ENCODE peak calls at places on chromosomes 5 and 9, in four cellular contexts. R is ascending aorta, Z is AG04450, A is WERI-Rb-1. W is an unnamed sample.
A peak's percentile ranks its signal among the peaks of the same experiment; 100 is the strongest.

GRCh38 chr9:87327567-87328125 is 170.0 kb upstream of the DAPK1 start:
- DNase-seq in R (no peak), Z (no peak), A (no peak), W (no peak)

GRCh38 chr9:114286146-114286679 is 36.7 kb upstream of the ORM1 start:
- DNase-seq in R (peak; percentile 1), Z (no peak), A (peak; percentile 4), W (no peak)

GRCh38 chr5:90888511-90889324 is 330.1 kb downstream of the ADGRV1 start:
- DNase-seq in R (no peak), Z (no peak), A (no peak), W (no peak)

GRCh38 chr9:135818718-135819475 is 88.4 kb downstream of the CAMSAP1 start:
- DNase-seq in R (no peak), Z (no peak), A (no peak), W (no peak)

GRCh38 chr5:180052211-180052818 is 19.2 kb downstream of the RNF130 start:
- DNase-seq in R (no peak), Z (no peak), A (no peak), W (no peak)

GRCh38 chr9:13718539-13718938 is 439.0 kb upstream of the MPDZ start:
- DNase-seq in R (no peak), Z (no peak), A (no peak), W (no peak)

GRCh38 chr9:89005323-89005722 is 14.1 kb downstream of the S1PR3 start:
- DNase-seq in R (no peak), Z (no peak), A (no peak), W (no peak)

GRCh38 chr5:149221326-149221725 is 50.3 kb upstream of the AFAP1L1 start:
- DNase-seq in R (no peak), Z (peak; percentile 49), A (no peak), W (no peak)

GRCh38 chr9:98971915-98972223 is 28.2 kb downstream of the COL15A1 start:
- DNase-seq in R (no peak), Z (no peak), A (no peak), W (no peak)

GRCh38 chr9:6757988-6758417 is 230 bp downstream of the KDM4C start:
- DNase-seq in R (no peak), Z (no peak), A (no peak), W (no peak)

GRCh38 chr9:106956971-106957370 is 94.0 kb downstream of the ZNF462 start:
- DNase-seq in R (no peak), Z (no peak), A (no peak), W (peak; percentile 72)

GRCh38 chr9:116430849-116431248 is 256.3 kb upstream of the TRIM32 start:
- DNase-seq in R (no peak), Z (no peak), A (no peak), W (no peak)

GRCh38 chr5:52665544-52665943 is 122.2 kb upstream of the ITGA1 start:
- DNase-seq in R (no peak), Z (no peak), A (no peak), W (peak; percentile 33)

GRCh38 chr5:43000198-43000840 is 39.8 kb downstream of the ANXA2R start:
- DNase-seq in R (no peak), Z (no peak), A (no peak), W (no peak)

GRCh38 chr5:54616031-54616430 is 98.5 kb downstream of the SNX18 start:
- DNase-seq in R (no peak), Z (peak; percentile 87), A (no peak), W (peak; percentile 54)

GRCh38 chr9:99852617-99853016 is 30.9 kb downstream of the NR4A3 start:
- DNase-seq in R (no peak), Z (no peak), A (peak; percentile 29), W (no peak)

GRCh38 chr9:98248737-98249474 is 6.5 kb downstream of the TBC1D2 start:
- DNase-seq in R (peak; percentile 57), Z (peak; percentile 84), A (no peak), W (peak; percentile 96)

GRCh38 chr9:127860260-127860659 is 5.8 kb upstream of the ENG start:
- DNase-seq in R (no peak), Z (no peak), A (no peak), W (no peak)

GRCh38 chr9:132410642-132411041 is 631 bp downstream of the CFAP77 start:
- DNase-seq in R (no peak), Z (no peak), A (no peak), W (no peak)

GRCh38 chr9:135552021-135552697 is 6.2 kb downstream of the OBP2A start:
- DNase-seq in R (no peak), Z (no peak), A (no peak), W (no peak)

GRCh38 chr9:86329649-86330048 is 24.6 kb downstream of the TUT7 start:
- DNase-seq in R (no peak), Z (no peak), A (no peak), W (no peak)

GRCh38 chr5:134813407-134813806 is 32.4 kb upstream of the C5orf24 start:
- DNase-seq in R (no peak), Z (no peak), A (no peak), W (no peak)

GRCh38 chr5:23506329-23507236 is 826 bp upstream of the PRDM9 start:
- DNase-seq in R (no peak), Z (no peak), A (peak; percentile 58), W (no peak)

GRCh38 chr9:133470427-133470924 is 8.4 kb downstream of the SLC2A6 start:
- DNase-seq in R (no peak), Z (no peak), A (no peak), W (no peak)

GRCh38 chr5:82178378-82178777 is 99.8 kb downstream of the RPS23 start:
- DNase-seq in R (no peak), Z (no peak), A (no peak), W (no peak)

GRCh38 chr5:136040746-136041415 is 12.1 kb downstream of the TGFBI start:
- DNase-seq in R (no peak), Z (no peak), A (peak; percentile 35), W (no peak)

GRCh38 chr9:107487521-107488399 is 1.8 kb downstream of the KLF4 start:
- DNase-seq in R (no peak), Z (no peak), A (peak; percentile 76), W (no peak)

GRCh38 chr5:62496152-62496551 is 82.5 kb upstream of the LRRC70 start:
- DNase-seq in R (no peak), Z (no peak), A (no peak), W (no peak)

GRCh38 chr9:137341227-137341626 is 39.2 kb upstream of the NRARP start:
- DNase-seq in R (no peak), Z (no peak), A (no peak), W (no peak)

GRCh38 chr9:132793606-132794580 is 84.2 kb downstream of the AK8 start:
- DNase-seq in R (no peak), Z (no peak), A (no peak), W (no peak)

GRCh38 chr9:137150485-137151060 is 11.6 kb downstream of the GRIN1 start:
- DNase-seq in R (no peak), Z (no peak), A (peak; percentile 48), W (no peak)

GRCh38 chr5:107542428-107542827 is 128.3 kb downstream of the EFNA5 start:
- DNase-seq in R (peak; percentile 47), Z (no peak), A (no peak), W (peak; percentile 97)

GRCh38 chr5:56729488-56729887 is 85.9 kb upstream of the MAP3K1 start:
- DNase-seq in R (no peak), Z (no peak), A (no peak), W (no peak)

GRCh38 chr5:60260658-60261057 is 367.1 kb upstream of the PDE4D start:
- DNase-seq in R (no peak), Z (no peak), A (no peak), W (no peak)

GRCh38 chr5:153884266-153884957 is 154.3 kb downstream of the FAM114A2 start:
- DNase-seq in R (no peak), Z (no peak), A (no peak), W (no peak)

GRCh38 chr5:24749701-24750100 is 104.9 kb upstream of the CDH10 start:
- DNase-seq in R (no peak), Z (no peak), A (no peak), W (no peak)

GRCh38 chr5:28014779-28015178 is 976.4 kb upstream of the CDH9 start:
- DNase-seq in R (no peak), Z (no peak), A (peak; percentile 25), W (no peak)

GRCh38 chr9:127131871-127132270 is 9.4 kb upstream of the ANGPTL2 start:
- DNase-seq in R (no peak), Z (peak; percentile 43), A (no peak), W (no peak)

GRCh38 chr9:133371261-133371711 is 4.6 kb downstream of the SURF4 start:
- DNase-seq in R (no peak), Z (no peak), A (no peak), W (no peak)

GRCh38 chr5:181215997-181216982 is 6.8 kb upstream of the TRIM41 start:
- DNase-seq in R (no peak), Z (no peak), A (no peak), W (no peak)
- H3K4me3 ChIP-seq in R (peak overlapping the region; percentile 27), Z (peak overlapping the region; percentile 38), A (peak overlapping the region; percentile 54), W (peak overlapping the region; percentile 49)

GRCh38 chr5:125200842-125201373 is 454.5 kb upstream of the ZNF608 start:
- DNase-seq in R (no peak), Z (no peak), A (no peak), W (no peak)
- H3K4me3 ChIP-seq in R (peak overlapping the region; percentile 33), Z (peak overlapping the region; percentile 38), A (peak overlapping the region; percentile 42), W (peak overlapping the region; percentile 29)

DNA sequence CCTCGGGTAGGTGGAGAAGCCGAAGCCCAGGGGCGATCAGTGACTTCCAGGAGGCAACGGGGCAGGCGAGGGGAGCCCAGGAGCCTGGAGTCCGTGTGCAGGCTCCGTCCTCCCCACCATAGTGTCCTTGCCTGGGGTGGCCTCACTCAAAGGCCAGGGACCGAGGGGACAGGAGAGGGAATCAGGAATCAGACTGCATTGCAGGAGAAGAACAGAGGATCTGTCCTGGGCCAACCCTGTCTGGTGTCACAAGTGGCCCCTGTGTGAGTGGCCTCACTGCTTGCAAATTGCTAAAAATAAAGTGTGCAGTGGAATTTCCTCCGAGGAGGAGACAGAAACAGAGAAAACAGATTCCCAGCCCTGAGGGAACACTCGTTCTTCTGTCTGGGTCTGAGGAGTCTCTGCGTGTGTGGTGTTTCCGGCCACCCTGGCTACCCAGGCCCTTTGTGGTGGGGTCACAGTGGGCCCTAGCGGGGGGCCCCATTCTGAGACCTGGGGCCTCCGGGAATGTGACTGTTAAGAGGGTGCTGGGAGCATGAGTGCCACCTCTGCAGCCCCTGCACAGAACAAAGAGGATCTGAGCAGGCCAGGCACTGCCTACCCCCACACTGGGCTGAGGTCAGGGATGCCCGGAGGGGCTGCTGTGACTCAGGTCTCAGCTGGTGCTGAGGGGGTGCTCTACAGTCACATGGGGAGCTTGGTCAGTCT is 7.5 kb downstream of the TRAF1 start:
- DNase-seq in R (no peak), Z (no peak), A (no peak), W (no peak)
- H3K4me3 ChIP-seq in R (no peak overlapping the region), Z (no peak overlapping the region), A (no peak overlapping the region), W (no peak overlapping the region)

GRCh38 chr5:80208337-80208736 is 47.5 kb downstream of the SERINC5 start:
- DNase-seq in R (no peak), Z (no peak), A (no peak), W (no peak)

GRCh38 chr5:80207832-80208231 is 48.0 kb downstream of the SERINC5 start:
- DNase-seq in R (no peak), Z (no peak), A (no peak), W (no peak)

GRCh38 chr5:80211292-80211691 is 44.6 kb downstream of the SERINC5 start:
- DNase-seq in R (no peak), Z (no peak), A (no peak), W (no peak)

GRCh38 chr5:80212171-80212667 is 43.6 kb downstream of the SERINC5 start:
- DNase-seq in R (no peak), Z (no peak), A (no peak), W (no peak)

GRCh38 chr5:80210014-80210413 is 45.8 kb downstream of the SERINC5 start:
- DNase-seq in R (no peak), Z (no peak), A (no peak), W (no peak)
- H3K4me3 ChIP-seq in R (no peak overlapping the region), Z (no peak overlapping the region), A (no peak overlapping the region), W (no peak overlapping the region)